ENCODE peak calls at places on chromosomes 16 and 17, in five cellular contexts. W is left colon; E is upper lobe of right lung; A is effector memory CD8-positive, alpha-beta T cell; X is psoas muscle. Z is an unnamed sample.

GRCh38 chr17:45646288-45646988 is 137.7 kb upstream of the CRHR1 start:
- ATAC-seq in W (no peak), E (peak), A (no peak), X (no peak), Z (no peak)

GRCh38 chr17:75102385-75102821 is 7.4 kb upstream of the ARMC7 start:
- ATAC-seq in W (no peak), E (no peak), A (peak), X (peak), Z (no peak)

GRCh38 chr16:73020409-73020884 is 27.5 kb downstream of the ZFHX3 start:
- ATAC-seq in W (peak), E (no peak), A (no peak), X (peak), Z (peak)

GRCh38 chr17:37200497-37200896 is 175.3 kb upstream of the C17orf78 start:
- ATAC-seq in W (no peak), E (no peak), A (no peak), X (no peak), Z (no peak)

GRCh38 chr16:87295259-87295658 is 21.9 kb downstream of the C16orf95 start:
- ATAC-seq in W (peak), E (peak), A (peak), X (no peak), Z (peak)

GRCh38 chr16:66848172-66848571 is 4.0 kb downstream of the CA7 start:
- ATAC-seq in W (no peak), E (no peak), A (no peak), X (no peak), Z (no peak)

GRCh38 chr17:3834811-3835210 is 11.2 kb downstream of the NCBP3 start:
- ATAC-seq in W (no peak), E (peak), A (no peak), X (no peak), Z (no peak)

GRCh38 chr16:73750639-73751038 is 546.0 kb upstream of the PSMD7 start:
- ATAC-seq in W (no peak), E (no peak), A (no peak), X (no peak), Z (no peak)

GRCh38 chr16:80116711-80117110 is 424.1 kb upstream of the DYNLRB2 start:
- ATAC-seq in W (no peak), E (no peak), A (no peak), X (no peak), Z (no peak)

GRCh38 chr16:85157813-85158701 is 45.8 kb upstream of the CIBAR2 start:
- ATAC-seq in W (no peak), E (peak), A (peak), X (no peak), Z (no peak)

GRCh38 chr16:70418274-70418992 is 20.5 kb downstream of the ST3GAL2 start:
- ATAC-seq in W (no peak), E (no peak), A (no peak), X (no peak), Z (no peak)

GRCh38 chr16:21653571-21653970 is 1.2 kb upstream of the IGSF6 start:
- ATAC-seq in W (no peak), E (peak), A (no peak), X (no peak), Z (no peak)

GRCh38 chr17:76121932-76122383 is 18.4 kb upstream of the EXOC7 start:
- ATAC-seq in W (no peak), E (peak), A (peak), X (peak), Z (peak)

GRCh38 chr17:65593092-65593869 is 31.8 kb upstream of the AXIN2 start:
- ATAC-seq in W (no peak), E (no peak), A (no peak), X (no peak), Z (no peak)

GRCh38 chr17:6413073-6413472 is 21.8 kb downstream of the AIPL1 start:
- ATAC-seq in W (no peak), E (peak), A (no peak), X (no peak), Z (peak)

GRCh38 chr17:76152580-76152979 is 11.5 kb upstream of the FOXJ1 start:
- ATAC-seq in W (no peak), E (no peak), A (no peak), X (no peak), Z (no peak)

GRCh38 chr16:54487933-54488332 is 201.3 kb upstream of the IRX3 start:
- ATAC-seq in W (no peak), E (no peak), A (no peak), X (peak), Z (no peak)

GRCh38 chr17:73308017-73308823 is 3.6 kb downstream of the CDC42EP4 start:
- ATAC-seq in W (peak), E (peak), A (no peak), X (no peak), Z (no peak)

GRCh38 chr17:83076930-83077329 is 2.5 kb upstream of the METRNL start:
- ATAC-seq in W (no peak), E (peak), A (no peak), X (no peak), Z (no peak)

GRCh38 chr17:64781013-64781392 is 118.9 kb upstream of the SMURF2 start:
- ATAC-seq in W (peak), E (peak), A (no peak), X (no peak), Z (peak)

GRCh38 chr17:15464629-15465028 is 2.8 kb downstream of the CDRT4 start:
- ATAC-seq in W (no peak), E (no peak), A (no peak), X (peak), Z (no peak)

GRCh38 chr17:75084039-75084660 is 3.6 kb upstream of the SLC16A5 start:
- ATAC-seq in W (no peak), E (no peak), A (no peak), X (no peak), Z (no peak)

GRCh38 chr16:75305364-75306101 is 54.1 kb upstream of the BCAR1 start:
- ATAC-seq in W (peak), E (peak), A (peak), X (peak), Z (peak)

GRCh38 chr16:1325673-1326371 is 7.6 kb upstream of the BAIAP3 start:
- ATAC-seq in W (peak), E (peak), A (peak), X (peak), Z (peak)

GRCh38 chr17:76079577-76080206 is 710 bp downstream of the ZACN start:
- ATAC-seq in W (peak), E (no peak), A (no peak), X (peak), Z (peak)

GRCh38 chr17:41810659-41811548 is 845 bp downstream of the P3H4 start:
- ATAC-seq in W (peak), E (peak), A (peak), X (no peak), Z (peak)

GRCh38 chr16:27450836-27451341 is 48.9 kb downstream of the IL21R start:
- ATAC-seq in W (no peak), E (peak), A (peak), X (no peak), Z (peak)

GRCh38 chr16:48537909-48538745 is 71.9 kb downstream of the N4BP1 start:
- ATAC-seq in W (no peak), E (no peak), A (no peak), X (peak), Z (peak)

GRCh38 chr17:48724241-48725004 is 1.4 kb downstream of the PRAC2 start:
- ATAC-seq in W (peak), E (peak), A (no peak), X (peak), Z (peak)

Z was measured in esophagus mucosa.